ENCODE peak calls at places on chromosomes 1 and 21, in ten cellular contexts. O is left ventricle myocardium inferior, S is BJ, G is body of pancreas, N is esophagus squamous epithelium, X is cardiac fibroblast, R is hepatocyte, K is suprapubic skin, V is uterus, C is upper lobe of right lung. Z is an unnamed sample.
A peak's percentile ranks its signal among the peaks of the same experiment; 100 is the strongest.

GRCh38 chr1:86913399-86913895 is 479 bp downstream of the SELENOF start:
- DNase-seq in O (no peak), S (no peak), G (no peak), N (no peak), X (peak; percentile 52), R (peak; percentile 68), K (no peak), V (no peak), C (no peak), Z (peak; percentile 11)

GRCh38 chr1:178057863-178058576 is 35.9 kb upstream of the RASAL2 start:
- DNase-seq in O (peak; percentile 81), S (no peak), G (no peak), N (no peak), X (peak; percentile 97), R (peak; percentile 48), K (no peak), V (peak; percentile 64), C (no peak), Z (peak; percentile 48)

GRCh38 chr1:225347123-225347683 is 80.6 kb downstream of the LBR start:
- DNase-seq in O (no peak), S (no peak), G (no peak), N (no peak), X (peak; percentile 10), R (no peak), K (no peak), V (no peak), C (no peak), Z (no peak)

GRCh38 chr1:44067258-44068250 is 36.3 kb upstream of the SLC6A9 start:
- DNase-seq in O (no peak), S (no peak), G (no peak), N (no peak), X (no peak), R (no peak), K (no peak), V (no peak), C (no peak), Z (no peak)

GRCh38 chr1:40974945-40975344 is 4.6 kb upstream of the CTPS1 start:
- DNase-seq in O (no peak), S (no peak), G (no peak), N (no peak), X (no peak), R (no peak), K (no peak), V (no peak), C (no peak), Z (no peak)

GRCh38 chr1:87644033-87644432 is 315.4 kb downstream of the LMO4 start:
- DNase-seq in O (no peak), S (no peak), G (no peak), N (no peak), X (no peak), R (peak; percentile 24), K (no peak), V (no peak), C (no peak), Z (no peak)

GRCh38 chr1:160366731-160367515 is at the start of gene NHLH1:
- DNase-seq in O (no peak), S (no peak), G (no peak), N (no peak), X (no peak), R (no peak), K (no peak), V (no peak), C (no peak), Z (no peak)

GRCh38 chr1:998051-998821 is 1.7 kb downstream of the HES4 start:
- DNase-seq in O (no peak), S (no peak), G (no peak), N (no peak), X (no peak), R (peak; percentile 64), K (peak; percentile 64), V (no peak), C (peak; percentile 67), Z (peak; percentile 30)

GRCh38 chr1:74712863-74713262 is 20.0 kb downstream of the CRYZ start:
- DNase-seq in O (no peak), S (no peak), G (no peak), N (no peak), X (no peak), R (no peak), K (no peak), V (no peak), C (no peak), Z (no peak)

GRCh38 chr21:35599164-35599563 is 461.2 kb downstream of the SETD4 start:
- DNase-seq in O (no peak), S (no peak), G (no peak), N (no peak), X (no peak), R (no peak), K (no peak), V (no peak), C (no peak), Z (no peak)

GRCh38 chr1:37905624-37906196 is 41.1 kb downstream of the INPP5B start:
- DNase-seq in O (no peak), S (no peak), G (no peak), N (no peak), X (no peak), R (no peak), K (no peak), V (no peak), C (no peak), Z (no peak)

GRCh38 chr1:60972841-60973364 is 109.5 kb upstream of the NFIA start:
- DNase-seq in O (no peak), S (peak; percentile 48), G (no peak), N (no peak), X (peak; percentile 64), R (peak; percentile 28), K (no peak), V (no peak), C (no peak), Z (no peak)

GRCh38 chr1:33342041-33342723 is 21.3 kb upstream of the A3GALT2 start:
- DNase-seq in O (peak; percentile 80), S (peak; percentile 88), G (peak; percentile 78), N (no peak), X (peak; percentile 98), R (peak; percentile 91), K (peak; percentile 88), V (peak; percentile 75), C (no peak), Z (no peak)

GRCh38 chr1:93907718-93908117 is 1.5 kb downstream of the GCLM start:
- DNase-seq in O (peak; percentile 24), S (no peak), G (no peak), N (no peak), X (peak; percentile 67), R (peak; percentile 26), K (no peak), V (no peak), C (no peak), Z (no peak)

GRCh38 chr21:41877901-41878830 is 978 bp downstream of the PRDM15 start:
- DNase-seq in O (no peak), S (no peak), G (peak; percentile 52), N (no peak), X (peak; percentile 65), R (peak; percentile 49), K (no peak), V (peak; percentile 40), C (peak; percentile 78), Z (no peak)

GRCh38 chr21:17250651-17251294 is 262.1 kb upstream of the CXADR start:
- DNase-seq in O (no peak), S (no peak), G (no peak), N (no peak), X (no peak), R (no peak), K (no peak), V (no peak), C (no peak), Z (no peak)

GRCh38 chr1:226110249-226111108 is 48.0 kb downstream of the H3-3A start:
- DNase-seq in O (peak; percentile 75), S (no peak), G (peak; percentile 79), N (peak; percentile 40), X (peak; percentile 87), R (peak; percentile 79), K (peak; percentile 84), V (peak; percentile 64), C (peak; percentile 89), Z (peak; percentile 61)

DNA sequence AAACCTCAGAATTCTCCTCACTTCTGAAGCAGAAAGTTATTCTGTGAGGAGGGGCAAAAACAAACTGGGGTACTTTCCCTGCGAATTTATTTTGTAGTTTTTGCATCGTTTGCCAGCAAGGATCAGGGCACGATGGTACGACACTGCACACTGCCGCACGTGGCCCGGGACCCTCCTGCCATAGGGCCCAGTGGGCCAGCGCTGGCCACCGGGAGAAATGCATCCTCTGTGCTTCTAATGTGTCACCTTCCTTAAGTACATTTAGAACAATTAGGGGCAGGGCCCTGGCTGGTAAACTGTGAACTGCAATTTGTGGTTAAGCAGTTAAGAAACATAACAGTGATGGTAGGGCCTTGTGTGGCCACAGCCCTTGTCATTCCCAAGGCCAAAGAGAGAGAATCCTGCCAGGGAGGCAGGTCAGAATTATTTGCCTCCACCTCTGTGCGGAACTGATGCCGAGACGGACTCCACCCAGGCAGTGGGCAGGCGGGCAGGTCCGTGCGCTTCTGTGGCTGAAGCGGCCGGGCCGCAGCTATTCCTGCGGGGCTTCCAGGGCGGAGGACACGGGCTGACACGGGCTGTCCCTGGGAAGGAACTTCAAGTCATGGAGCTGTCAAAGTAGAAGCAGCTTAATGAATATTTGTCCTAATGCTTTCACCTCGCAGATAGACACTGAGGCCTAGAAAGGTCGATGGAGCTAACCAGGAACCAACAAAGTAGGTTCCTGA is 12.5 kb downstream of the GPR137B start:
- DNase-seq in O (no peak), S (no peak), G (no peak), N (no peak), X (no peak), R (no peak), K (no peak), V (no peak), C (peak; percentile 57), Z (no peak)
- TF ChIP-seq CTCF in O (no peak), S (no peak), G (no peak), N (no peak), X (no peak), R (no peak), K (no peak), V (no peak), C (no peak), Z (no peak)

DNA sequence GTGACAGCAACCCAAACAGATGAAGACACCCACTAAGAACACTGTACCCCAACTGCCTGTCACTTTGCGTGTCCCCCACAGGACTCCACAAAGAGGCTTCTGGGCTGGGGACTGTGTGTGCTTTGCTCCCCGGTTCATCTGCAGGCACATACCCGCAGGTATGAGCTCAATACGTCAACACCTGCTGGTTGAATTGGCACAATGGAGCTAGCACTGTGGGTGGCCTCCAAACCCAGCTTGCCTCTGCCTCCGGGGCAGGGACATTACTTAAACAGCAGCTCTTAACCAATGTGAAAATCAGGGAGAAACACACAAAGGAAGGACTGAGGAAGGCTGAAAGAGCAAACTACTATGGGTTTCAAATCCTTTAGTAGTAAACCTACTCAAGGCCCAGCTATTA is 140.2 kb upstream of the TIAM1 start:
- DNase-seq in O (no peak), S (no peak), G (no peak), N (no peak), X (no peak), R (no peak), K (no peak), V (no peak), C (no peak), Z (no peak)
- TF ChIP-seq CTCF in O (no peak), S (no peak), G (no peak), N (no peak), X (no peak), R (no peak), K (no peak), V (no peak), C (no peak), Z (no peak)

GRCh38 chr1:159250817-159251216 is 46.1 kb downstream of the ACKR1 start:
- DNase-seq in O (no peak), S (no peak), G (no peak), N (no peak), X (no peak), R (no peak), K (no peak), V (no peak), C (no peak), Z (peak; percentile 34)
- TF ChIP-seq CTCF in O (no peak), S (no peak), G (no peak), N (no peak), X (no peak), R (no peak), K (no peak), V (no peak), C (no peak), Z (no peak)

GRCh38 chr1:108703939-108704338 is 8.8 kb upstream of the FNDC7 start:
- DNase-seq in O (no peak), S (no peak), G (no peak), N (no peak), X (no peak), R (no peak), K (no peak), V (no peak), C (no peak), Z (no peak)
- TF ChIP-seq CTCF in O (no peak), S (no peak), G (no peak), N (no peak), X (no peak), R (no peak), K (no peak), V (no peak), C (no peak), Z (no peak)